ENCODE peak calls at places on chromosomes 3 and 15, in ten cellular contexts. U is Daoy; C is foreskin fibroblast; B is HFFc6; D is stimulated activated naive CD8-positive, alpha-beta T cell treated with anti-CD3 and anti-CD28 coated beads, Interleukin-15, Interleukin-2, amounts not matched to agents 100 U/mL and 50 U/mL, for 24 hours; J is NCI-H69; M is thoracic aorta; Q is activated T-cell treated with anti-CD3 and anti-CD28 coated beads, Interleukin-2, amount 50 U/mL, for 72 hours; L is neuronal stem cell; I is ureter. P is an unnamed sample.

GRCh38 chr3:149902498-149903139 is 68.1 kb downstream of the PFN2 start:
- DNase-seq in U (no peak), C (no peak), B (no peak), D (no peak), J (peak), M (no peak), Q (no peak), L (no peak), I (no peak), P (no peak)

GRCh38 chr15:98838387-98839259 is 169.0 kb downstream of the PGPEP1L start:
- DNase-seq in U (no peak), C (no peak), B (no peak), D (no peak), J (no peak), M (no peak), Q (no peak), L (no peak), I (no peak), P (no peak)

GRCh38 chr3:35965908-35966307 is 326.6 kb downstream of the ARPP21 start:
- DNase-seq in U (no peak), C (peak), B (peak), D (no peak), J (peak), M (no peak), Q (no peak), L (peak), I (no peak), P (peak)

GRCh38 chr3:72284485-72284884 is 499.5 kb upstream of the PROK2 start:
- DNase-seq in U (no peak), C (no peak), B (no peak), D (no peak), J (no peak), M (no peak), Q (no peak), L (no peak), I (no peak), P (no peak)

GRCh38 chr15:78149068-78149804 is at the start of gene IDH3A:
- DNase-seq in U (peak), C (peak), B (peak), D (peak), J (peak), M (peak), Q (peak), L (peak), I (peak), P (peak)

GRCh38 chr3:14646589-14647413 is 4.8 kb upstream of the CCDC174 start:
- DNase-seq in U (no peak), C (no peak), B (no peak), D (no peak), J (no peak), M (no peak), Q (no peak), L (no peak), I (no peak), P (no peak)

GRCh38 chr3:25463850-25464418 is 35.9 kb downstream of the RARB start:
- DNase-seq in U (no peak), C (no peak), B (no peak), D (no peak), J (no peak), M (no peak), Q (no peak), L (no peak), I (no peak), P (no peak)

GRCh38 chr3:31357451-31357850 is 175.3 kb upstream of the STT3B start:
- DNase-seq in U (no peak), C (no peak), B (no peak), D (no peak), J (no peak), M (no peak), Q (no peak), L (no peak), I (no peak), P (no peak)

GRCh38 chr3:109396811-109397210 is 59.5 kb upstream of the DPPA4 start:
- DNase-seq in U (no peak), C (no peak), B (no peak), D (no peak), J (no peak), M (no peak), Q (no peak), L (no peak), I (no peak), P (no peak)

GRCh38 chr15:50506121-50506520 is 40.3 kb downstream of the USP50 start:
- DNase-seq in U (no peak), C (no peak), B (no peak), D (no peak), J (peak), M (no peak), Q (no peak), L (peak), I (no peak), P (no peak)

GRCh38 chr3:52017467-52018065 is 21.9 kb upstream of the RPL29 start:
- DNase-seq in U (no peak), C (no peak), B (no peak), D (no peak), J (peak), M (no peak), Q (no peak), L (no peak), I (no peak), P (no peak)

GRCh38 chr3:171315101-171315500 is 145.1 kb downstream of the TNIK start:
- DNase-seq in U (no peak), C (no peak), B (no peak), D (no peak), J (no peak), M (no peak), Q (no peak), L (no peak), I (no peak), P (peak)

GRCh38 chr15:97966924-97967620 is 6.6 kb downstream of the ARRDC4 start:
- DNase-seq in U (no peak), C (peak), B (no peak), D (no peak), J (no peak), M (no peak), Q (no peak), L (no peak), I (no peak), P (no peak)

GRCh38 chr3:190120161-190121060 is at the start of gene P3H2:
- DNase-seq in U (peak), C (peak), B (peak), D (peak), J (peak), M (peak), Q (peak), L (peak), I (peak), P (peak)

GRCh38 chr3:105513042-105513441 is 146.3 kb downstream of the ALCAM start:
- DNase-seq in U (peak), C (peak), B (peak), D (no peak), J (no peak), M (no peak), Q (no peak), L (no peak), I (no peak), P (peak)

GRCh38 chr3:195100903-195101591 is 169.9 kb downstream of the XXYLT1 start:
- DNase-seq in U (peak), C (no peak), B (no peak), D (peak), J (peak), M (no peak), Q (no peak), L (no peak), I (no peak), P (no peak)

GRCh38 chr15:42037650-42038049 is 16.8 kb upstream of the PLA2G4E start:
- DNase-seq in U (peak), C (no peak), B (no peak), D (no peak), J (peak), M (no peak), Q (no peak), L (no peak), I (peak), P (no peak)

GRCh38 chr3:112327371-112327951 is 5.5 kb upstream of the CD200 start:
- DNase-seq in U (peak), C (peak), B (peak), D (no peak), J (peak), M (no peak), Q (peak), L (no peak), I (no peak), P (peak)

GRCh38 chr3:141959921-141960554 is 83.6 kb downstream of the ATP1B3 start:
- DNase-seq in U (peak), C (peak), B (peak), D (no peak), J (no peak), M (no peak), Q (no peak), L (no peak), I (no peak), P (peak)

GRCh38 chr3:104820959-104821358 is 545.8 kb upstream of the ALCAM start:
- DNase-seq in U (no peak), C (no peak), B (no peak), D (no peak), J (no peak), M (no peak), Q (no peak), L (no peak), I (no peak), P (no peak)

GRCh38 chr3:151770941-151771340 is 37.2 kb downstream of the AADACL2 start:
- DNase-seq in U (peak), C (no peak), B (no peak), D (no peak), J (peak), M (no peak), Q (no peak), L (no peak), I (no peak), P (no peak)

GRCh38 chr15:75230524-75231371 is 27.4 kb upstream of the GOLGA6C start:
- DNase-seq in U (no peak), C (no peak), B (no peak), D (no peak), J (no peak), M (no peak), Q (no peak), L (no peak), I (no peak), P (no peak)

GRCh38 chr3:123155471-123156011 is 46.2 kb upstream of the SEC22A start:
- DNase-seq in U (no peak), C (no peak), B (no peak), D (no peak), J (no peak), M (no peak), Q (no peak), L (no peak), I (no peak), P (no peak)

GRCh38 chr3:77051927-77052542 is 12.1 kb downstream of the ROBO2 start:
- DNase-seq in U (no peak), C (no peak), B (no peak), D (no peak), J (peak), M (no peak), Q (no peak), L (no peak), I (no peak), P (no peak)